ENCODE peak calls at places on chromosomes 6 and 20, in nine cellular contexts. X is glutamatergic neuron, W is ascending aorta, I is A549, Y is CD14-positive monocyte, Q is H1, E is NB4, Z is SK-N-SH, O is uterus. R is an unnamed sample.

GRCh38 chr6:89888871-89889270 is 5.4 kb upstream of the GJA10 start:
- DNase-seq in Q (no peak), I (no peak), E (peak), Z (no peak), O (no peak), W (no peak), X (no peak), Y (no peak), R (no peak)

GRCh38 chr6:90098025-90098474 is 198.6 kb downstream of the BACH2 start:
- DNase-seq in Q (no peak), O (peak), E (peak), X (no peak), W (peak), Z (no peak), I (no peak), Y (peak), R (no peak)

GRCh38 chr6:168047841-168048723 is 30.9 kb downstream of the FRMD1 start:
- DNase-seq in Q (no peak), W (no peak), E (no peak), X (no peak), I (no peak), O (no peak), Z (no peak), Y (peak), R (no peak)

GRCh38 chr6:56851541-56852248 is 103.2 kb upstream of the BEND6 start:
- DNase-seq in O (peak), I (peak), Z (peak), Q (no peak), Y (no peak), W (no peak), X (peak), E (peak), R (peak)

GRCh38 chr6:43089467-43089866 is 13.4 kb downstream of the PTK7 start:
- DNase-seq in X (peak), E (no peak), W (no peak), I (no peak), Q (no peak), Y (no peak), Z (no peak), O (no peak), R (no peak)

GRCh38 chr6:4510906-4511625 is 265.1 kb upstream of the CDYL start:
- DNase-seq in Y (no peak), I (no peak), X (no peak), O (no peak), E (no peak), Q (no peak), W (no peak), Z (no peak), R (no peak)

GRCh38 chr6:130964808-130965604 is 98.0 kb downstream of the EPB41L2 start:
- DNase-seq in Z (no peak), E (no peak), Y (no peak), Q (no peak), O (no peak), W (no peak), X (no peak), I (no peak), R (no peak)

GRCh38 chr20:62168890-62169435 is 13.9 kb upstream of the MTG2 start:
- DNase-seq in W (no peak), Q (no peak), I (no peak), O (no peak), Z (no peak), E (no peak), X (no peak), Y (no peak), R (no peak)

GRCh38 chr6:125792680-125793079 is 1.9 kb downstream of the NCOA7 start:
- DNase-seq in Y (no peak), Z (no peak), W (no peak), X (no peak), O (no peak), Q (no peak), I (no peak), E (no peak), R (no peak)

GRCh38 chr6:107102414-107102805 is 12.9 kb downstream of the BEND3 start:
- DNase-seq in O (no peak), Q (no peak), Y (no peak), X (no peak), W (no peak), I (no peak), E (no peak), Z (no peak), R (no peak)

GRCh38 chr6:293185-294174 is 1.2 kb downstream of the DUSP22 start:
- DNase-seq in X (no peak), W (no peak), Z (no peak), Y (no peak), Q (no peak), E (peak), O (peak), I (no peak), R (no peak)

GRCh38 chr6:147711511-147711910 is 203.0 kb downstream of the SAMD5 start:
- DNase-seq in O (no peak), X (no peak), E (no peak), Z (no peak), I (no peak), W (no peak), Q (no peak), Y (no peak), R (no peak)
- TF ChIP-seq CTCF in O (no peak), X (no peak), E (no peak), Z (no peak), I (no peak), W (no peak), Q (no peak), Y (no peak), R (no peak)

GRCh38 chr6:144283781-144284473 is 1.2 kb upstream of the UTRN start:
- DNase-seq in Q (no peak), E (peak), O (no peak), X (no peak), W (no peak), Z (no peak), Y (no peak), I (peak), R (no peak)
- TF ChIP-seq CTCF in Q (no peak), E (no peak), O (peak), X (no peak), W (no peak), Z (peak), Y (no peak), I (no peak), R (no peak)

GRCh38 chr6:41895300-41896233 is at the start of gene USP49:
- DNase-seq in O (peak), W (peak), Q (peak), E (peak), I (peak), Y (peak), Z (peak), X (peak), R (peak)
- TF ChIP-seq CTCF in O (no peak), W (no peak), Q (no peak), E (no peak), I (no peak), Y (no peak), Z (no peak), X (no peak), R (no peak)

GRCh38 chr6:31060162-31060561 is 49.9 kb downstream of the MUC22 start:
- DNase-seq in I (no peak), Q (no peak), X (no peak), Z (no peak), E (no peak), Y (no peak), W (no peak), O (no peak), R (no peak)

GRCh38 chr6:31055401-31055800 is 45.1 kb downstream of the MUC22 start:
- DNase-seq in I (no peak), W (no peak), Y (no peak), E (no peak), O (no peak), Z (no peak), Q (no peak), X (no peak), R (no peak)

GRCh38 chr6:31053873-31054272 is 43.6 kb downstream of the MUC22 start:
- DNase-seq in Z (no peak), Q (no peak), I (no peak), X (no peak), O (no peak), W (no peak), E (no peak), Y (no peak), R (no peak)

GRCh38 chr6:31057426-31058003 is 47.2 kb downstream of the MUC22 start:
- DNase-seq in Z (no peak), O (no peak), E (no peak), W (no peak), X (no peak), I (no peak), Q (no peak), Y (no peak), R (no peak)

GRCh38 chr6:31058128-31058894 is 48.0 kb downstream of the MUC22 start:
- DNase-seq in I (peak), Y (no peak), O (no peak), Q (no peak), X (no peak), E (peak), W (no peak), Z (peak), R (no peak)
- TF ChIP-seq CTCF in I (peak), Y (peak), O (peak), Q (peak), X (peak), E (peak), W (no peak), Z (peak), R (peak)

GRCh38 chr6:148747493-148748160 is 797 bp downstream of the UST start:
- DNase-seq in E (no peak), O (peak), W (no peak), Q (peak), Z (peak), I (peak), X (peak), Y (peak), R (peak)
- TF ChIP-seq CTCF in E (no peak), O (no peak), W (no peak), Q (no peak), Z (no peak), I (no peak), X (no peak), Y (peak), R (no peak)

DNA sequence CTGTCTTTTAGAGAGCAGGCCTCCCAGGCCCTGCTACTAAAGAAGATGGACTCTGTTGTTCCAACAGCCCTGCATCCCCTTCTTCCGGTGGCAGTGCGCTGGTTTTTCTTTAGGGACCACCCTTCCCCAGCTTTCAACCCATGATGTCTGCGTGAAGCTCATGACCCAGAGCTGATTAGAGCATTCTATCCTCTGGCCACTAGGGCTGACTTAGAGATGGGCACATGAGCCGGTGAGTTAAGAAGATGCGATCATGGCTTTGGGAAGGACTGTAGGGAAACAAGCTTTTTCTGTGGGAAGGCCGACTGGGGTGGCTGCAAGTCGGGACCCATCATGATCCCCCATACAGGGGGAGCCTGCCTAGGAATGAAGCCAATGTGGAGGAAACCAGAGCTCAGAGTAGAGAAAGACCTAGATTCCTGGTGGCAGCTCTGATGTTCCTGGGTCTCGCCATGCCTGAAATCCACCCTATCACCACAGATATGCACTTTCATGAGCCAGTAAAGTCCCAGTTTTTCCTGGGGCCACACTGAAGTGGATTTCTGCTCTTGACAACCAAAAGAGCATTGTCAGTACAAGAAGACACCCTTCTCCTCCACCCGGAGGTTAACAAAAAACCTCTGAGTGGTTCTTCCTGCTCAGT is 29.1 kb upstream of the STX16 start:
- DNase-seq in X (no peak), Q (no peak), W (no peak), I (no peak), Z (no peak), E (peak), Y (no peak), O (no peak), R (no peak)
- TF ChIP-seq CTCF in X (no peak), Q (no peak), W (no peak), I (no peak), Z (peak), E (peak), Y (no peak), O (peak), R (no peak)

GRCh38 chr6:119283214-119283613 is 66.3 kb downstream of the MAN1A1 start:
- DNase-seq in W (no peak), Q (no peak), Y (no peak), X (no peak), I (no peak), Z (no peak), O (no peak), E (no peak), R (no peak)

GRCh38 chr6:119280586-119281163 is 68.9 kb downstream of the MAN1A1 start:
- DNase-seq in O (no peak), Y (no peak), X (no peak), I (no peak), W (no peak), Z (no peak), E (no peak), Q (no peak), R (no peak)

GRCh38 chr6:119283979-119284545 is 65.5 kb downstream of the MAN1A1 start:
- DNase-seq in O (no peak), X (no peak), W (no peak), Y (no peak), Z (no peak), E (no peak), I (no peak), Q (no peak), R (no peak)

GRCh38 chr6:119285908-119286625 is 63.5 kb downstream of the MAN1A1 start:
- DNase-seq in E (no peak), Q (no peak), O (no peak), W (no peak), Y (no peak), I (no peak), Z (no peak), X (no peak), R (no peak)

DNA sequence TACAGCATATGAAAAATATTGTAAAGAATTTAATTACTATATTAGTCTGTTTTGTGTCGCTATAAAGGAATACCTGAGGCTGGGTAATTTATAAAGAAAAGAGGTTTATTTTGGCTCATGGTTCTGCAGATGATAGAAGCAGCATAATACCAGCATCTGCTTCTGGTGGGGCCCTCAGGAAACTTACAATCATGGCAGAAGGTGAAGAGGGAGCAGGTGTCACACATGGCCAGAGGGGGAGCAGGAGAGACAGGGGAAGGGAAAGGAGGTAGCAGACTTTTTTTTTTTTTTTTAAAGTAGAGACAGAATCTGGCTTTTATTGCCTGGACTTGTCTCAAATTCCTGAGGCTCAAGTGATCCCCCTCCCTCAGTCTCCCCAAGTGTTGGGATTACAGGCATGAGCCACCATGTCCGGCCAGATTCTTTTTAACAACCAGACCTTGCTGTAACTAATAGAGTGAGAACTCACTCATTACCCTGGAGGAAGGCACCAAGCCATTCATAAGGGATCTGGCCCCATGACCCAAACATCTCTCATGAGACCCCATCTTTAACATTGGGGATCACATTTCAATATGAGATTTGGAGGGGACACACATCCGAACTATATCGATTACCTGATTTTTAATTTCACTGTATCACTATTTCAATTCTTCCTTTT is 64.6 kb downstream of the MAN1A1 start:
- DNase-seq in W (no peak), E (no peak), Y (no peak), O (no peak), I (no peak), Z (no peak), X (no peak), Q (no peak), R (peak)
- TF ChIP-seq CTCF in W (no peak), E (no peak), Y (peak), O (no peak), I (no peak), Z (no peak), X (no peak), Q (peak), R (peak)

GRCh38 chr6:143539106-143539505 is 27.6 kb upstream of the FUCA2 start:
- DNase-seq in X (no peak), Y (no peak), O (no peak), E (no peak), W (no peak), Q (no peak), Z (no peak), I (no peak), R (no peak)

GRCh38 chr6:143540192-143540591 is 28.7 kb upstream of the FUCA2 start:
- DNase-seq in Y (no peak), X (no peak), Q (no peak), Z (no peak), E (no peak), O (no peak), I (no peak), W (no peak), R (no peak)

GRCh38 chr6:143538374-143538773 is 26.9 kb upstream of the FUCA2 start:
- DNase-seq in Q (no peak), E (no peak), Y (no peak), W (no peak), Z (no peak), O (no peak), I (no peak), X (no peak), R (no peak)

GRCh38 chr6:143536866-143537691 is 25.6 kb upstream of the FUCA2 start:
- DNase-seq in W (no peak), O (peak), E (peak), Q (no peak), I (peak), Y (peak), X (peak), Z (peak), R (peak)

GRCh38 chr6:143539723-143540122 is 28.2 kb upstream of the FUCA2 start:
- DNase-seq in Y (no peak), Q (no peak), E (no peak), X (no peak), Z (no peak), W (no peak), I (no peak), O (no peak), R (no peak)
- TF ChIP-seq CTCF in Y (no peak), Q (peak), E (no peak), X (no peak), Z (no peak), W (no peak), I (no peak), O (no peak), R (no peak)

R was measured in endothelial cell.